ENCODE peak calls at places on chromosomes 6 and 20, in eight cellular contexts. Q is GM13977; X is neural progenitor cell; Z is upper lobe of right lung; U is activated B cell treated with CpG ODN at 0.5 μM for 24 hours; P is choroid plexus epithelial cell; A is CD4-positive, alpha-beta T cell; K is left lung. M is an unnamed sample.

GRCh38 chr6:116073765-116074450 is 13.2 kb upstream of the FRK start:
- DNase-seq in X (no peak), U (no peak), Q (no peak), P (peak; percentile 42), Z (no peak), A (no peak), K (no peak), M (no peak)

GRCh38 chr6:105431226-105431625 is 28.3 kb upstream of the PREP start:
- DNase-seq in X (peak; percentile 56), Z (no peak), P (peak; percentile 81), K (no peak), Q (peak; percentile 23), A (no peak), U (no peak), M (no peak)

GRCh38 chr20:20202793-20203192 is 150.5 kb downstream of the CFAP61 start:
- DNase-seq in Q (no peak), A (no peak), X (no peak), K (no peak), U (no peak), Z (no peak), P (no peak), M (no peak)

GRCh38 chr6:31008165-31008564 is 2.1 kb upstream of the MUC22 start:
- DNase-seq in A (no peak), Q (no peak), K (no peak), P (no peak), Z (no peak), U (no peak), X (no peak), M (no peak)

GRCh38 chr6:17865798-17866725 is 121.4 kb downstream of the KIF13A start:
- DNase-seq in Z (no peak), U (no peak), P (peak; percentile 86), A (no peak), X (no peak), Q (no peak), K (no peak), M (no peak)

GRCh38 chr6:111503194-111503593 is 20.2 kb upstream of the REV3L start:
- DNase-seq in X (peak; percentile 58), U (no peak), Q (no peak), A (no peak), P (peak; percentile 70), Z (no peak), K (no peak), M (no peak)

GRCh38 chr20:8646026-8646425 is 422.9 kb upstream of the PLCB4 start:
- DNase-seq in U (no peak), A (no peak), P (no peak), X (no peak), K (no peak), Q (no peak), Z (no peak), M (no peak)

GRCh38 chr6:42260972-42261371 is 43.3 kb upstream of the MRPS10 start:
- DNase-seq in X (peak; percentile 69), A (peak; percentile 30), P (peak; percentile 20), K (no peak), Q (peak; percentile 79), U (no peak), Z (no peak), M (peak; percentile 71)

GRCh38 chr6:167937948-167938911 is 59.2 kb upstream of the KIF25 start:
- DNase-seq in U (no peak), A (no peak), X (no peak), Q (no peak), K (no peak), P (no peak), Z (no peak), M (no peak)

GRCh38 chr6:158003910-158004695 is 22.4 kb downstream of the SYNJ2 start:
- DNase-seq in P (peak; percentile 45), U (no peak), A (no peak), Q (no peak), K (no peak), Z (no peak), X (no peak), M (no peak)

GRCh38 chr6:158002249-158002950 is 20.7 kb downstream of the SYNJ2 start:
- DNase-seq in K (no peak), Z (no peak), A (no peak), Q (no peak), X (no peak), U (no peak), P (no peak), M (no peak)

GRCh38 chr6:158004696-158005095 is 23.0 kb downstream of the SYNJ2 start:
- DNase-seq in U (no peak), Q (no peak), Z (no peak), A (no peak), P (no peak), X (no peak), K (no peak), M (no peak)

GRCh38 chr6:158000530-158001307 is 19.1 kb downstream of the SYNJ2 start:
- DNase-seq in X (no peak), A (no peak), U (no peak), K (peak; percentile 70), Q (no peak), Z (no peak), P (no peak), M (no peak)

DNA sequence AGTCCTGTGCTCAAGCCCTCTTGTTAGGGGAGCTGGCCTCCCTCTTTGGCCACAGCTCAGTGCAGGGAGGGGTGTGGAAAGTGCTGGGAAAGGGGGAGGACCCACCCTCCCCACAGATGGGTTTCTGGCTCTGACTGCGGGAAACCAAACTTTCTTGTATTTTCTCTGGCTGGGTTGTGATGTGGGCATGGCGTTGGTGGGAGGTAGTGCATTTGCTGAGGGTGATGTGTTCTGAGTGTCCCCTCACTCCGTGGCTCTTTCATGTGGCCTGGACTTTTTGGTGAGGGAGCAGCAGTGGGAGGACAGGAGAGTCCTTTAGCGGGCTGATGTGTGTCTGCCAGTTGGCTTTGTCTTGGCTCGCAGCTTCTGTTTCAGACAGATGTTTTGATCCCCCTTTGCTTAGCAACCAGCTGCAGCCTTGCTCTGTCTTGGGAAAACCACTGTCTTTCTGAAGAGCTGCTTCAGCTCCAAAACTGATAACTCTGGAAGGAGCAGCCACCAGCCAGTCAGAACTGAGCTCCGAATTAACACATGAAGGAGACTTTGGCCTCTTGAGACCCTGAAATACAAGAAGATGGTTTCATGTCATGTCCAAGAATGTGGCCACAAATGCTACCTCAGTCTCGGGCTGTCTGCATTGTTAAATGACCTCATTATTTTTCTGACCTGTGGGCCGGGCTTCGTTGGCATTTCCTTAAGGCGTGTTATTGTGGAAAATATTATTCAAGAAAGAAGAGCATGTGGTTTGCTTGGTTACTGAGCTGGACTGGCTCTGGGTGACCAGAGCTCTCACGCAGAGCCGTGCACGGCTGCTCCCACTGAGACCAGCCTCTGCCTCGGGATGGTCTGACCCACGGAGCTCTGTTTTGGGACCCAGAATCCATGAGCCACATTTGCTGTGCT is 21.5 kb downstream of the SYNJ2 start:
- DNase-seq in U (no peak), P (peak; percentile 92), A (no peak), Q (no peak), K (no peak), Z (no peak), X (peak; percentile 50), M (no peak)
- TF ChIP-seq CTCF in U (no peak), P (no peak), A (no peak), Q (no peak), K (no peak), Z (no peak), X (no peak), M (no peak)

GRCh38 chr6:47079638-47080037 is 37.5 kb upstream of the ADGRF1 start:
- DNase-seq in X (no peak), Z (no peak), P (no peak), A (no peak), K (no peak), U (no peak), Q (no peak), M (no peak)
- TF ChIP-seq CTCF in X (peak; percentile 22), Z (no peak), P (peak; percentile 33), A (no peak), K (no peak), U (no peak), Q (no peak), M (no peak)

GRCh38 chr20:11906626-11907480 is 10.8 kb upstream of the BTBD3 start:
- DNase-seq in A (no peak), K (no peak), X (no peak), Q (no peak), Z (no peak), P (no peak), U (no peak), M (no peak)

GRCh38 chr20:11907621-11908020 is 10.1 kb upstream of the BTBD3 start:
- DNase-seq in P (no peak), X (no peak), U (no peak), K (no peak), A (no peak), Q (no peak), Z (no peak), M (no peak)

GRCh38 chr20:11917663-11918062 is at the start of gene BTBD3:
- DNase-seq in P (peak; percentile 86), X (peak; percentile 16), Q (peak; percentile 42), A (no peak), Z (no peak), K (no peak), U (no peak), M (no peak)

GRCh38 chr20:11912664-11913415 is 4.9 kb upstream of the BTBD3 start:
- DNase-seq in X (no peak), Z (no peak), P (no peak), Q (no peak), A (no peak), K (no peak), U (no peak), M (no peak)

DNA sequence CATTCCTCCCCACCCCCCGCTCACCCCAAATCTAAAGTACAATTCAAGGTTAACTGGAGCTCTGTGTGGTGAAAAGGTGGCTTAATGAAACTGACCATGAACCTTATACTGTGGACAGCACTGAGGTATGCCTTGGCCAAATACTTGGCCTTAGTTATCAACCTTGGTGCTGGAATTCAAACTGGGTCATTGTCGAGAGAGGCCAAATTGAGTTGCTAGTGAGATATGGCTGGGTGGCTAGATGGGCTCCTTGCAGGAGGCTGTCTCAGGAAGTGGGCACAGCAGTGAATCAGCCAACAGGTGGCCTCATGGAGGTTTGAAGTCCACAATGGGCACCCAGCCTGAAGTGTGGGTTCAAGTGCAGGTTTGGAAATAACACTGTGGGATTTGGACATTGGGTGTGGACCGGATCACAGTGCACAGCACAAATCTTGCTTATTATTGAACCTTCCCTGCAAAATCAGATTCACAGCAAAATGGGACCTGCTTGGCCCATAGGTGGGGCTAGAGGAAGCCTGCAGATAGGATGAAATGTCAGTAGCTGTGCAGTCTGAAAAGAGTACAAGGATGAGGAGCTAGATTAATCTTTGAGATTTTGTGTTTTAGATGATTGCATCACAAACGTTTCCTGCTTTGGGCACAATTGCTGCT is 5.6 kb upstream of the BTBD3 start:
- DNase-seq in A (no peak), P (peak; percentile 51), Q (peak; percentile 13), Z (no peak), K (no peak), U (no peak), X (peak; percentile 21), M (no peak)
- TF ChIP-seq CTCF in A (peak; percentile 18), P (peak; percentile 74), Q (peak; percentile 75), Z (peak; percentile 45), K (no peak), U (no peak), X (peak; percentile 63), M (peak; percentile 44)

DNA sequence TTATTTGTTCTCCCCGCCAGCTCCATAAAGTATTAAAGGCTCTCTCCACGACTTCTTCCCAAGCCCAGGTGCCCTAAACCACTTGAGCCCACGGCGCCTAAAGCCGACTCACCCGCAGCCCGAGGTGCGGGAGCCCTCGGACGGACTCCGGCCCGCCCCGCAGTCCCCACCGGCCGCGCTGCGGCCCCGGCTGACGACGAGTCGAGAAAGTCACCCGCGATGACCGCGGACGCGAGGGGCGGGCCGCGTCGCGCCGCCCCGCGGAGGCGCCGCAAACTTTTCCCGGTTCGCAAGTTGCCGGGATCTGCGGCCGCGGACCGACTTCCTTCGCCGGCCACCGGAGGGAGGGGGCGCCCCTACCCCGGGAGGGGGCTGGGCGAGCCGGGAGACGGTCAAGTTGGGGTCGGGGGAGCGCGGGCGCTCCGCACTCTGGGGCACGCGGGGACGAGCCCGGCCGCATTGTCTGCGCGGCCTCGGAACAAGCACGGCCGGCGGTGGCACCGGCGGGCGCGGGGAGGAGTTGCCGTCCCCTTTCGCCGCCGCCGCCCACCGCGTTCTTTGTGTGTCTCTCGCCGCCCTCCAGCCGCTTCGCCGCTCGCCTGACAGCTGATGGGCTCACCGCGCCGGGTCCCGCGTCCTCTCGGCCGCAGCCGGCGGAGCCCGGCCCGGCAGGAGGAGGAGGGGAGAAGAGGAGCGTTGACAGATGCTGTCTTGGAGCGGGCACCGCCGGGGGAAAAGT is 131.5 kb downstream of the OGFRL1 start:
- DNase-seq in U (peak; percentile 19), P (peak; percentile 35), Q (peak; percentile 18), K (peak; percentile 84), X (peak; percentile 85), Z (peak; percentile 82), A (no peak), M (no peak)
- TF ChIP-seq CTCF in U (no peak), P (peak; percentile 2), Q (no peak), K (no peak), X (peak; percentile 40), Z (peak; percentile 31), A (no peak), M (no peak)

M was measured in D721Med.